ENCODE peak calls at places on chromosomes 3 and 15, in six cellular contexts. F is esophagus muscularis mucosa, G is neural crest cell, O is fibroblast of pulmonary artery, X is spleen, C is mesothelial cell of epicardium. A is an unnamed sample.

GRCh38 chr15:44081223-44082013 is 113.7 kb downstream of the FRMD5 start:
- DNase-seq in F (no peak), G (no peak), O (peak), X (no peak), C (no peak), A (no peak)

GRCh38 chr3:142976621-142977398 is 13.3 kb upstream of the PAQR9 start:
- DNase-seq in F (no peak), G (peak), O (peak), X (peak), C (no peak), A (no peak)

GRCh38 chr15:59492389-59493377 is 54.7 kb downstream of the FAM81A start:
- DNase-seq in F (no peak), G (peak), O (peak), X (peak), C (peak), A (no peak)

GRCh38 chr3:182138388-182138787 is 426.7 kb downstream of the SOX2 start:
- DNase-seq in F (no peak), G (no peak), O (no peak), X (no peak), C (no peak), A (no peak)

GRCh38 chr15:72206677-72207000 is 9.1 kb upstream of the GRAMD2A start:
- DNase-seq in F (no peak), G (no peak), O (no peak), X (no peak), C (no peak), A (no peak)

GRCh38 chr3:148682997-148683396 is 14.7 kb upstream of the AGTR1 start:
- DNase-seq in F (no peak), G (no peak), O (no peak), X (no peak), C (no peak), A (no peak)

GRCh38 chr3:69085543-69086132 is 901 bp downstream of the ARL6IP5 start:
- DNase-seq in F (no peak), G (no peak), O (no peak), X (peak), C (no peak), A (no peak)

GRCh38 chr15:49810651-49811175 is 189.9 kb downstream of the DTWD1 start:
- DNase-seq in F (no peak), G (no peak), O (no peak), X (no peak), C (no peak), A (no peak)

GRCh38 chr15:26620528-26620927 is 152.3 kb downstream of the GABRB3 start:
- DNase-seq in F (peak), G (no peak), O (no peak), X (no peak), C (no peak), A (no peak)

GRCh38 chr3:112092439-112093179 is 6.4 kb downstream of the C3orf52 start:
- DNase-seq in F (no peak), G (no peak), O (peak), X (no peak), C (no peak), A (no peak)

GRCh38 chr3:18751514-18751913 is 326.4 kb upstream of the SATB1 start:
- DNase-seq in F (no peak), G (no peak), O (no peak), X (no peak), C (no peak), A (no peak)

GRCh38 chr15:43648649-43649429 is at the start of gene CATSPER2:
- DNase-seq in F (no peak), G (no peak), O (no peak), X (no peak), C (no peak), A (no peak)

GRCh38 chr3:194431553-194431952 is 32.5 kb upstream of the GP5 start:
- DNase-seq in F (no peak), G (no peak), O (no peak), X (no peak), C (no peak), A (no peak)

DNA sequence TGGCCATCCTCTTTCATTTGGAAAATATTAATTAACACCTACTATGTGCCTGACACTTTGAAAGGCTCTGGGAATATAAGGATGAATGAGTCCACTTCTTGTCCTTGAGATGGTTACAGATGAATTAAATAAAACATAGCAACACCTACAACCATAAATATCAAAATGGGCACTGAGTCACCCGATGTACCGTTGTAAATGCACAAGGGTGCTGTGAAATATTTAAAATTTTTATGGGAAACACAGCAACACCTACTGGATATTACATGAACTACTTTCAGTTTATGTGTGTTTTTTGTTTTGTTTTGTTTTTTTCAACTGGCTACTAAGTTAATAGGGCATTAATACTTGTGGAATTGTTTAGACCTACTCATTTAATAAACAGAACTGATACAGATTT is 239.0 kb upstream of the NAALADL2 start:
- DNase-seq in F (no peak), G (no peak), O (peak), X (no peak), C (no peak), A (no peak)
- TF ChIP-seq CTCF in F (peak), G (peak), O (peak), X (no peak), C (peak), A (peak)

DNA sequence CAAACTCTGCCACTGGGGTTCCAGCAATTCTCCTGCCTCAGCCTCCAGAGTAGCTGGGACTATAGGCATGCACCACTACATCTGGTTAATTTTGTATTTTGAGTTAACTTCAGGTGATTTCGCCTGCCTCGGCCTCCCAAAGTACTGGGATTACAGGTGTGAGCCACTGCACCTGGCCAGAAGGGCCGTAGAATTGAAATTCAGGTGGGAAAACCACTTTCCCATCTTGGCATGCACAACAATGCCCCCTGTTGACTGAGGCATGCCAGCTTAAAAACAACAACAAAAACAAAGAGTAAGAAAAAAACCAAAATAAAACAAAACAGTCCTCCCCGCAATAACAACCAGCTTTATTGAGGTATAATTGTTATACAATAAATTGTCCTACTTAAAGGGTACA is 32.6 kb upstream of the RAB11A start:
- DNase-seq in F (no peak), G (no peak), O (no peak), X (no peak), C (no peak), A (no peak)
- TF ChIP-seq CTCF in F (no peak), G (peak), O (peak), X (no peak), C (no peak), A (peak)

DNA sequence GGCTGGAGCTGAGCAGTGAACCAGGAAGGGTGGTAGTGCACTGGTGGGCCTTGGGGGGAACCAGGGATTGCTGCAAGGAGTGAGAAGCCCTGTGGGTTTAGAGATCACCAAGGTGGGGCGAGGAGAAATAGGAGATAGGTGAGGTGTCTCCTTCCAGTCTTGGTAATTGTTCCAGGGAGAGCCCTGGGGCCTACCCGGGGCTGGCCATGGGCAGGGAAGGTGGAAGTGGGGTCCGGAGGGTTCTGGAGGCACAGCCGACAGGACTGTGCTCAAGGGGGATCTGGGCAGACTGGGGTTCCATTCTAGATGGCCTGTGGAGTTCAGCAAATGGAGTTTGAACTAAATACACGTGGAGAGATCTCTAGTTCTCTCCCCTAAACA is 4.5 kb downstream of the CHST13 start:
- DNase-seq in F (no peak), G (no peak), O (no peak), X (peak), C (no peak), A (no peak)
- TF ChIP-seq CTCF in F (no peak), G (no peak), O (no peak), X (no peak), C (no peak), A (no peak)

GRCh38 chr15:90266485-90266884 is 1.0 kb downstream of the NGRN start:
- DNase-seq in F (no peak), G (no peak), O (peak), X (peak), C (no peak), A (no peak)
- TF ChIP-seq CTCF in F (no peak), G (no peak), O (no peak), X (no peak), C (no peak), A (no peak)

GRCh38 chr15:91857772-91858171 is 4.3 kb downstream of the SLCO3A1 start:
- DNase-seq in F (no peak), G (no peak), O (no peak), X (no peak), C (no peak), A (no peak)

GRCh38 chr15:91853968-91854943 is 748 bp downstream of the SLCO3A1 start:
- DNase-seq in F (peak), G (peak), O (peak), X (peak), C (no peak), A (peak)

GRCh38 chr15:91855241-91855640 is 1.7 kb downstream of the SLCO3A1 start:
- DNase-seq in F (peak), G (no peak), O (no peak), X (no peak), C (no peak), A (no peak)

GRCh38 chr15:91857224-91857585 is 3.7 kb downstream of the SLCO3A1 start:
- DNase-seq in F (peak), G (no peak), O (no peak), X (no peak), C (no peak), A (peak)

GRCh38 chr15:91855684-91856553 is 2.4 kb downstream of the SLCO3A1 start:
- DNase-seq in F (peak), G (no peak), O (no peak), X (no peak), C (no peak), A (peak)
- TF ChIP-seq CTCF in F (no peak), G (peak), O (no peak), X (no peak), C (no peak), A (peak)

GRCh38 chr3:22040150-22040549 is 289.1 kb upstream of the ZNF385D start:
- DNase-seq in F (no peak), G (no peak), O (no peak), X (no peak), C (no peak), A (no peak)
- TF ChIP-seq CTCF in F (no peak), G (no peak), O (no peak), X (no peak), C (no peak), A (no peak)

GRCh38 chr3:39102504-39103323 is 4.7 kb downstream of the GORASP1 start:
- DNase-seq in F (peak), G (no peak), O (no peak), X (no peak), C (no peak), A (peak)
- TF ChIP-seq CTCF in F (no peak), G (no peak), O (no peak), X (no peak), C (no peak), A (no peak)

DNA sequence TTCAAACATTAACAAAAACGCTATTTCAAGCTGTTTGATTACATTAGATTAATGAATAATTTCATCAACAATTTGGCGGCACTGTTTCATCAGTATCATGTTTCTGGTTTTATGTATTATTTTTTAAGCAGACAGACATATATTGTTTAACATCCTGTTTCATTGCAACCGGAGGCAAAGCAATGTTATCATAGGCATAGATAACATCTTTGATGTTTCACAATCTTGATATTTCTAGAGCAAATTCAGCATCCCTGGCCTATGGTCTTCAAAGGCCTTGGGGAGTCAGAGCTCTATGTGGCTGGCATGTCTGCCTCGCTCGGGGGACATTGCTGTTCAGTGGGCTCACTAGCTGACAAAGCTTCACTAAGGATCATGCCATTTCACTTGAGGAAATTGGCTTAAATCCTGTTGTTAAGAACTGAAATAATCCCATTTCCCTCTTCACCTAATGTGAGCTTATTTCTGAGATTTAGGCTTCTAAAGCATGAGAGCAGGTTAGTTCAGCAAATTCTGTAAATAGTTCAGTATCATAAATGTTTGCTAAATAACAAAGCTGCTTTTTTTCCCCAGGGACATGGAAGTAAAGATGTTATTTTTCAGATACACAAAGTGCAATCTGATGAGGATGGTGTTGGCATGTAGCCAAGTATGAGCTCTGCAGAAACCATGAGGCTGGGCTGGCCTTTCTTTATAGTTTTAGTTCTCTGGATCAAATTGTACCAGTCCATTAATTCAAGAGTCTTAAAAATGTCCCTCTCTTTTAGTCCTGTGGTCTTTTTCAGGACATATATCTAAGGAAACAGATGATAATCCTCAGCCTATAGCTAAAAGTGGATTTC is 941.4 kb downstream of the PLOD2 start:
- DNase-seq in F (no peak), G (no peak), O (peak), X (no peak), C (no peak), A (no peak)
- TF ChIP-seq CTCF in F (no peak), G (no peak), O (no peak), X (no peak), C (no peak), A (no peak)